ENCODE peak calls at places on chromosomes 7 and 10, in ten cellular contexts. B is NCI-H748 treated with DMSO at 0.1 percent for 48 hours; S is tibial artery; T is T-cell; U is NCI-H774; O is posterior cingulate gyrus; C is GM12891; K is glutamatergic neuron; Y is stimulated activated naive CD8-positive, alpha-beta T cell treated with anti-CD3 and anti-CD28 coated beads, Interleukin-15, Interleukin-2, amounts not matched to agents 100 U/mL and 50 U/mL, for 24 hours; W is A549. G is an unnamed sample.

GRCh38 chr7:108448777-108449576 is 7.3 kb downstream of the NRCAM start:
- DNase-seq in Y (no peak), T (no peak), B (peak), W (no peak), S (no peak), U (peak), C (no peak), K (no peak), O (no peak), G (no peak)

GRCh38 chr7:37346761-37347160 is 101.9 kb downstream of the ELMO1 start:
- DNase-seq in S (no peak), K (no peak), W (no peak), O (no peak), B (peak), T (no peak), C (no peak), U (peak), Y (no peak), G (no peak)

GRCh38 chr7:7962851-7963250 is 5.7 kb upstream of the GLCCI1 start:
- DNase-seq in Y (no peak), T (no peak), B (no peak), C (no peak), K (no peak), U (no peak), O (no peak), S (no peak), W (no peak), G (no peak)

GRCh38 chr10:15518256-15518655 is 147.2 kb upstream of the FAM171A1 start:
- DNase-seq in K (no peak), W (no peak), U (no peak), B (no peak), O (no peak), S (no peak), T (no peak), Y (no peak), C (no peak), G (no peak)

GRCh38 chr10:97215619-97216018 is 29.9 kb upstream of the SLIT1 start:
- DNase-seq in K (no peak), U (no peak), B (no peak), T (no peak), W (no peak), S (no peak), O (no peak), Y (no peak), C (no peak), G (no peak)

GRCh38 chr7:111168182-111168581 is 77.3 kb downstream of the LRRN3 start:
- DNase-seq in W (no peak), O (no peak), B (peak), Y (no peak), T (no peak), K (no peak), S (no peak), C (no peak), U (peak), G (no peak)

GRCh38 chr7:20122073-20122472 is 95.1 kb downstream of the MACC1 start:
- DNase-seq in W (no peak), K (no peak), C (no peak), S (no peak), U (no peak), B (no peak), T (no peak), Y (no peak), O (no peak), G (no peak)

GRCh38 chr7:13841284-13841683 is 148.2 kb downstream of the ETV1 start:
- DNase-seq in O (no peak), C (no peak), Y (no peak), T (no peak), W (no peak), K (no peak), U (no peak), S (no peak), B (no peak), G (no peak)

GRCh38 chr7:22698762-22699161 is 28.2 kb upstream of the IL6 start:
- DNase-seq in O (no peak), T (no peak), U (no peak), S (no peak), Y (no peak), B (no peak), W (no peak), K (no peak), C (no peak), G (no peak)

GRCh38 chr7:18574676-18575075 is 79.1 kb downstream of the HDAC9 start:
- DNase-seq in T (no peak), B (no peak), U (no peak), C (no peak), Y (no peak), W (no peak), O (no peak), K (no peak), S (no peak), G (no peak)

GRCh38 chr7:93558705-93559614 is 15.6 kb downstream of the CALCR start:
- DNase-seq in U (no peak), K (no peak), W (no peak), C (no peak), S (no peak), O (no peak), Y (no peak), T (no peak), B (no peak), G (no peak)

GRCh38 chr7:91373401-91373800 is 109.2 kb downstream of the FZD1 start:
- DNase-seq in T (no peak), C (no peak), O (no peak), K (peak), B (no peak), Y (no peak), U (no peak), S (no peak), W (no peak), G (no peak)

GRCh38 chr7:141276031-141276430 is 202.2 kb downstream of the TMEM178B start:
- DNase-seq in W (no peak), O (no peak), U (no peak), T (no peak), B (no peak), C (no peak), S (no peak), K (no peak), Y (no peak), G (no peak)

GRCh38 chr7:81676813-81677212 is 93.0 kb downstream of the HGF start:
- DNase-seq in T (no peak), B (no peak), Y (no peak), W (no peak), K (no peak), C (no peak), S (no peak), O (no peak), U (no peak), G (no peak)

GRCh38 chr7:66140924-66141323 is 26.3 kb downstream of the CRCP start:
- DNase-seq in U (no peak), B (no peak), W (peak), O (peak), T (no peak), K (peak), C (no peak), Y (no peak), S (peak), G (no peak)

GRCh38 chr7:137266764-137267163 is 76.8 kb downstream of the PTN start:
- DNase-seq in U (no peak), Y (no peak), K (no peak), C (no peak), B (peak), O (no peak), S (no peak), T (no peak), W (no peak), G (no peak)

GRCh38 chr10:17025444-17026295 is 103.9 kb downstream of the CUBN start:
- DNase-seq in O (peak), T (peak), B (no peak), Y (peak), U (no peak), S (peak), K (no peak), C (no peak), W (peak), G (no peak)

GRCh38 chr7:40828686-40829085 is 693.9 kb downstream of the SUGCT start:
- DNase-seq in Y (no peak), O (no peak), B (no peak), U (no peak), C (no peak), K (no peak), W (no peak), S (no peak), T (no peak), G (no peak)

GRCh38 chr10:78288716-78289115 is 255.1 kb downstream of the RPS24 start:
- DNase-seq in C (no peak), O (no peak), T (no peak), K (no peak), U (peak), S (no peak), Y (no peak), W (no peak), B (no peak), G (no peak)

GRCh38 chr7:143900230-143900766 is 1.7 kb downstream of the TCAF1 start:
- DNase-seq in B (no peak), W (no peak), Y (no peak), O (no peak), U (no peak), K (no peak), S (no peak), T (no peak), C (no peak), G (no peak)

GRCh38 chr7:4882169-4882741 is 1.3 kb downstream of the RADIL start:
- DNase-seq in K (peak), B (peak), O (peak), C (no peak), U (no peak), S (peak), T (no peak), Y (no peak), W (no peak), G (no peak)

G was measured in 8988T.